ENCODE peak calls at places on chromosomes 2 and 18, in five cellular contexts. One of them, this sample, is unnamed.

GRCh38 chr2:70460333-70460732 is 93.3 kb downstream of the TGFA start:
- DNase-seq in psoas muscle: no peak
- DNase-seq in ovary: no peak
- DNase-seq in astrocyte: no peak
- DNase-seq in fibroblast of lung: no peak
- DNase-seq in this sample: no peak

GRCh38 chr2:54952978-54953456 is 97.2 kb downstream of the RTN4 start:
- DNase-seq in ovary: no peak
- DNase-seq in psoas muscle: no peak
- DNase-seq in fibroblast of lung: no peak
- DNase-seq in astrocyte: no peak
- DNase-seq in this sample: no peak

GRCh38 chr2:223723954-223724411 is 113.4 kb downstream of the AP1S3 start:
- DNase-seq in psoas muscle: no peak
- DNase-seq in ovary: no peak
- DNase-seq in astrocyte: no peak
- DNase-seq in fibroblast of lung: no peak
- DNase-seq in this sample: no peak

GRCh38 chr2:136408795-136409194 is 290.8 kb upstream of the CXCR4 start:
- DNase-seq in psoas muscle: no peak
- DNase-seq in ovary: no peak
- DNase-seq in fibroblast of lung: no peak
- DNase-seq in astrocyte: no peak
- DNase-seq in this sample: no peak

GRCh38 chr2:216160786-216161185 is 51.6 kb downstream of the XRCC5 start:
- DNase-seq in fibroblast of lung: no peak
- DNase-seq in astrocyte: no peak
- DNase-seq in ovary: no peak
- DNase-seq in psoas muscle: no peak
- DNase-seq in this sample: no peak

GRCh38 chr2:109350526-109350925 is 221.5 kb downstream of the SH3RF3 start:
- DNase-seq in astrocyte: no peak
- DNase-seq in fibroblast of lung: peak; percentile 32
- DNase-seq in psoas muscle: no peak
- DNase-seq in ovary: no peak
- DNase-seq in this sample: no peak

GRCh38 chr2:24947758-24948157 is 24.0 kb downstream of the DNAJC27 start:
- DNase-seq in psoas muscle: no peak
- DNase-seq in fibroblast of lung: no peak
- DNase-seq in ovary: no peak
- DNase-seq in astrocyte: no peak
- DNase-seq in this sample: no peak

GRCh38 chr2:59997371-59997770 is 556.1 kb downstream of the BCL11A start:
- DNase-seq in ovary: no peak
- DNase-seq in fibroblast of lung: no peak
- DNase-seq in astrocyte: no peak
- DNase-seq in psoas muscle: no peak
- DNase-seq in this sample: no peak

GRCh38 chr18:24605454-24605853 is 145.0 kb downstream of the HRH4 start:
- DNase-seq in psoas muscle: no peak
- DNase-seq in ovary: no peak
- DNase-seq in fibroblast of lung: no peak
- DNase-seq in astrocyte: no peak
- DNase-seq in this sample: no peak
- H3K4me3 ChIP-seq in psoas muscle: no peak overlapping the region
- H3K4me3 ChIP-seq in ovary: no peak overlapping the region
- H3K4me3 ChIP-seq in fibroblast of lung: no peak overlapping the region
- H3K4me3 ChIP-seq in astrocyte: no peak overlapping the region
- H3K4me3 ChIP-seq in this sample: no peak overlapping the region

GRCh38 chr18:12008842-12009580 is 27.7 kb downstream of the IMPA2 start:
- DNase-seq in astrocyte: no peak
- DNase-seq in fibroblast of lung: no peak
- DNase-seq in ovary: no peak
- DNase-seq in psoas muscle: no peak
- DNase-seq in this sample: peak; percentile 92
- H3K4me1 ChIP-seq in astrocyte: peaks cover 6% of the 10 kb centered on the region
- H3K4me1 ChIP-seq in fibroblast of lung: no peaks in the 10 kb centered on the region
- H3K4me1 ChIP-seq in ovary: peaks cover 7% of the 10 kb centered on the region
- H3K4me1 ChIP-seq in psoas muscle: peaks cover 16% of the 10 kb centered on the region
- H3K4me1 ChIP-seq in this sample: peaks cover 70% of the 10 kb centered on the region

GRCh38 chr2:120348134-120349103 is 2.5 kb downstream of the INHBB start:
- DNase-seq in astrocyte: no peak
- DNase-seq in fibroblast of lung: no peak
- DNase-seq in psoas muscle: no peak
- DNase-seq in ovary: no peak
- DNase-seq in this sample: no peak
- H3K27me3 ChIP-seq in astrocyte: peaks cover 59% of the 10 kb centered on the region
- H3K27me3 ChIP-seq in fibroblast of lung: peaks cover 47% of the 10 kb centered on the region
- H3K27me3 ChIP-seq in psoas muscle: peaks cover 30% of the 10 kb centered on the region
- H3K27me3 ChIP-seq in ovary: no peaks in the 10 kb centered on the region
- H3K27me3 ChIP-seq in this sample: no peaks in the 10 kb centered on the region

GRCh38 chr2:12005886-12006681 is 259.7 kb downstream of the LPIN1 start:
- DNase-seq in fibroblast of lung: peak; percentile 66
- DNase-seq in ovary: peak; percentile 39
- DNase-seq in astrocyte: peak; percentile 60
- DNase-seq in psoas muscle: no peak
- DNase-seq in this sample: no peak
- H3K4me3 ChIP-seq in fibroblast of lung: no peak overlapping the region
- H3K4me3 ChIP-seq in ovary: no peak overlapping the region
- H3K4me3 ChIP-seq in astrocyte: no peak overlapping the region
- H3K4me3 ChIP-seq in psoas muscle: no peak overlapping the region
- H3K4me3 ChIP-seq in this sample: no peak overlapping the region

GRCh38 chr2:226158229-226158628 is 641.4 kb downstream of the IRS1 start:
- DNase-seq in ovary: no peak
- DNase-seq in fibroblast of lung: no peak
- DNase-seq in astrocyte: no peak
- DNase-seq in psoas muscle: no peak
- DNase-seq in this sample: no peak

GRCh38 chr2:226151157-226151556 is 648.5 kb downstream of the IRS1 start:
- DNase-seq in astrocyte: peak; percentile 2
- DNase-seq in ovary: peak; percentile 45
- DNase-seq in psoas muscle: no peak
- DNase-seq in fibroblast of lung: no peak
- DNase-seq in this sample: no peak

GRCh38 chr2:226154610-226155009 is 645.0 kb downstream of the IRS1 start:
- DNase-seq in astrocyte: no peak
- DNase-seq in psoas muscle: no peak
- DNase-seq in fibroblast of lung: no peak
- DNase-seq in ovary: no peak
- DNase-seq in this sample: no peak

GRCh38 chr2:226153553-226153952 is 646.1 kb downstream of the IRS1 start:
- DNase-seq in psoas muscle: no peak
- DNase-seq in fibroblast of lung: no peak
- DNase-seq in ovary: no peak
- DNase-seq in astrocyte: no peak
- DNase-seq in this sample: no peak

GRCh38 chr2:226155476-226155875 is 644.1 kb downstream of the IRS1 start:
- DNase-seq in ovary: no peak
- DNase-seq in psoas muscle: no peak
- DNase-seq in fibroblast of lung: no peak
- DNase-seq in astrocyte: no peak
- DNase-seq in this sample: no peak
- H3K4me1 ChIP-seq in ovary: peaks cover 4% of the 10 kb centered on the region
- H3K4me1 ChIP-seq in psoas muscle: peaks cover 10% of the 10 kb centered on the region
- H3K4me1 ChIP-seq in fibroblast of lung: no peaks in the 10 kb centered on the region
- H3K4me1 ChIP-seq in astrocyte: no peaks in the 10 kb centered on the region
- H3K4me1 ChIP-seq in this sample: no peaks in the 10 kb centered on the region

This sample was measured in pancreas.